ENCODE peak calls at places on chromosomes 4 and X, in four cellular contexts. Q is transverse colon, L is heart left ventricle, V is cardiac muscle cell. N is an unnamed sample.

GRCh38 chr4:104490770-104491395 is 3.8 kb downstream of the CXXC4 start:
- DNase-seq in L (peak; percentile 84), V (peak; percentile 93), Q (peak; percentile 74), N (peak; percentile 44)

GRCh38 chr4:17189322-17189721 is 290.9 kb upstream of the LDB2 start:
- DNase-seq in Q (no peak), V (no peak), L (no peak), N (no peak)

GRCh38 chr4:144666539-144667175 is 20.7 kb downstream of the HHIP start:
- DNase-seq in Q (no peak), L (no peak), V (no peak), N (no peak)

GRCh38 chrX:135484636-135485289 is 35.7 kb upstream of the INTS6L start:
- DNase-seq in L (no peak), V (peak; percentile 48), Q (no peak), N (no peak)

GRCh38 chr4:149426461-149426860 is 389.2 kb downstream of the IQCM start:
- DNase-seq in V (no peak), L (no peak), Q (no peak), N (no peak)

GRCh38 chrX:153966841-153967535 is 4.6 kb downstream of the HCFC1 start:
- DNase-seq in Q (no peak), L (peak; percentile 22), V (no peak), N (no peak)

GRCh38 chrX:150038977-150039599 is 100.8 kb upstream of the EOLA2 start:
- DNase-seq in L (no peak), Q (no peak), V (no peak), N (no peak)

GRCh38 chrX:5474282-5474681 is 754.4 kb downstream of the NLGN4X start:
- DNase-seq in V (no peak), Q (no peak), L (no peak), N (no peak)

GRCh38 chr4:14465498-14465897 is 536.8 kb upstream of the CPEB2 start:
- DNase-seq in Q (no peak), V (no peak), L (peak; percentile 33), N (no peak)

GRCh38 chrX:19544693-19545305 is 29.5 kb upstream of the MAP3K15 start:
- DNase-seq in L (no peak), V (peak; percentile 50), Q (peak; percentile 43), N (peak; percentile 24)

GRCh38 chr4:146932111-146932510 is 13.6 kb downstream of the TTC29 start:
- DNase-seq in L (no peak), Q (no peak), V (no peak), N (no peak)

GRCh38 chr4:152909901-152910300 is 26.2 kb upstream of the FHDC1 start:
- DNase-seq in Q (no peak), L (no peak), V (no peak), N (no peak)

GRCh38 chr4:44629280-44629866 is 22.1 kb downstream of the YIPF7 start:
- DNase-seq in L (no peak), Q (no peak), V (peak; percentile 71), N (peak; percentile 16)

GRCh38 chr4:83561381-83561780 is 25.5 kb downstream of the GPAT3 start:
- DNase-seq in V (no peak), Q (peak; percentile 13), L (peak; percentile 49), N (no peak)

GRCh38 chr4:85784348-85784747 is 309.4 kb downstream of the ARHGAP24 start:
- DNase-seq in V (no peak), L (no peak), Q (no peak), N (no peak)

GRCh38 chrX:67892391-67892790 is 348.6 kb downstream of the AR start:
- DNase-seq in V (no peak), L (no peak), Q (no peak), N (no peak)

GRCh38 chrX:2901367-2902036 is 27.6 kb downstream of the ARSD start:
- DNase-seq in V (no peak), L (no peak), Q (no peak), N (no peak)

GRCh38 chr4:27096142-27096824 is 235.6 kb downstream of the STIM2 start:
- DNase-seq in Q (no peak), L (no peak), V (no peak), N (no peak)

GRCh38 chr4:168432419-168433146 is 47.7 kb downstream of the DDX60L start:
- DNase-seq in V (no peak), L (no peak), Q (no peak), N (no peak)

GRCh38 chr4:168437192-168437938 is 42.9 kb downstream of the DDX60L start:
- DNase-seq in Q (no peak), V (no peak), L (no peak), N (no peak)

GRCh38 chr4:168434993-168435392 is 45.3 kb downstream of the DDX60L start:
- DNase-seq in Q (no peak), L (no peak), V (no peak), N (no peak)

GRCh38 chr4:168433576-168433975 is 46.7 kb downstream of the DDX60L start:
- DNase-seq in Q (no peak), L (no peak), V (no peak), N (no peak)
- H3K27ac ChIP-seq in Q (no peak overlapping the region), L (no peak overlapping the region), V (no peak overlapping the region), N (no peak overlapping the region)

GRCh38 chr4:173669460-173670179 is 139.6 kb upstream of the HAND2 start:
- DNase-seq in L (peak; percentile 42), V (peak; percentile 50), Q (no peak), N (no peak)
- H3K27ac ChIP-seq in L (peak overlapping the region; percentile 53), V (peak overlapping the region; percentile 64), Q (no peak overlapping the region), N (no peak overlapping the region)

DNA sequence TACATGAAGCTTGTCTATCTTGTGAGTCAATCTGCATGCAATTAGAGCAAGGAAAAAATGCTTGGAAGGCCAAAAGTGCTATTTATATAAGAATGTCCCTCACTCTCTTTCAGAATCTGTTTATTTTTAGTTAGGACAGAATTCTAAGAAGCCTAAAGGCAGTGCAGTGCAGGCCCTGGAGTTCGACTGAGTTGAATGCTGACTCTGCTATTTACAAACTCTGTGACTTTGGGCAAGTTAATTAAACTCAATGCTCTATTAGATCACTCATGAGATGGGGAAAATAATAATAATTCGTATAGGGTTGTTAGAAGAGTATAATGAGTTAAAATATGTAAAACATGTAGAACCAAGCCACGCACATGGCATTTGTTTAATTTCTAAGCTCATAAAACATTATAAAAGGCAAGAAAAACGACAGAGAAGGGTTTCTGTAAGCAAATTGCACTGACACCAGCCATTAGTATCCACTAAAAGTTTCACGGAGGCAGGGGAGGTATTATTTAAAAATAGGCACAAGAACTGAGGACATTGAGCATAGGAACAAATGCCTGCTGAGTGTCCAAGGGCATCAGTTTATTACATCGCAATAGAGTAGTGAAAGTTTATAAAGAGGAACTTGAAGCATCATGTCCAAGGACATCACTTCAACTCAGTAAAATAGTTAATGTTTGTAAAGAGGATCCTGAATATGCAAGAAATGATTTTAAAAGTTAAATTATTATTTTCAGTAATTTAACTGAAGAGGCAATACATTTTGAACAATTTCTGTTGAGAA is 115.0 kb upstream of the INPP4B start:
- DNase-seq in V (peak; percentile 18), Q (no peak), L (no peak), N (no peak)
- H3K27ac ChIP-seq in V (peak overlapping the region; percentile 58), Q (peak overlapping the region; percentile 45), L (no peak overlapping the region), N (no peak overlapping the region)

DNA sequence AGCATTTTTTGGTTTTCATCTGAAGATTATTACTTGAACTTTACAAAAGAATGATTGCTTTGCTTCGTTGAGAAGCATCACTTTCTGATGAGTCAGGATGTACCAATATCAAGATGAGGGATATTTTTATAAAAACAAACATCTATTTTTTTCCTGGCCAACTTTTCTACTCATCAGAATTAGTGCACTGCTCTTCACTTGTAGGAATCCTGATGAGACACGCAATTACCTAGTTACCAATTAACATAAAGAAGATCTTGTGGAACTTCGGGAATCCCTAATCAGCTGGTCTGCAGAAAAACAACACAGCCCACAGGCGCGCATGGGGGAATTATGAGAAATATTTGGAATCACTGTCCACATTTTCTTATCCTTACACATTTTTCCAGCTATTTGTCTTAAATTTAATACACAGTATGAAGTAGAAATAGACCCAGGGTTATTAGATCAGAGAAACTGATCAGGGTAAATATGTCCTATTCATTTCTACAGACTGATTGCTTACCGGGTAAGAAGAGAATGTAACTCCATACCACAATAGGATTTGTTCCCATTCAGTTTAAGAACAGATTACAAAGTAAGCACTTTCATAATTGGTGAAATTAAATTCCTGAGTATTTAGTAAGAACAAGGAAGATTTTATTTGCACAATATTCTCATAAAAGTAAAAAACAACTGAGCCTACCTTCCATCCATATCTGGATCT is 50.9 kb downstream of the MFAP3L start:
- DNase-seq in L (no peak), V (no peak), Q (no peak), N (no peak)
- H3K27ac ChIP-seq in L (no peak overlapping the region), V (no peak overlapping the region), Q (no peak overlapping the region), N (no peak overlapping the region)

DNA sequence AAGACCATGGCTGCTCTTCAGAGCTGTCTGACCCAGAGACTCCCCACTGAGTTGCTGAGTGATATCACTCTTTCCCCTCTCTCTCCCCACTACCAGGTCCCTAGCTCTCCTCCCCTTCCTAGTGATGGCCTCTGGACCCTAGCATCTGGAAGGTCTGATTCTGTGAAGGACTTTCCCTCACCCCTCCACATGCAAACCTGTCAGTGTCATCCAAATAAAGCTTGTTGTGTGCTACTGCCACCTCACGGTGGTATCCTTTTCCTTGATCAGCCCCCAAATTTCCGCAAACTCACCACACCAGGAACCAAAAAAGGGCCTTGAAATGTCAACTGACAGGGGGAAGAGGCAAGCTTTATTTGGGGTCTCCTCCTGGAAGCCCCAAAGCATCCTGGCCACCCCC is 500.2 kb downstream of the IDS start:
- DNase-seq in L (no peak), V (no peak), Q (no peak), N (no peak)
- H3K27ac ChIP-seq in L (no peak overlapping the region), V (no peak overlapping the region), Q (no peak overlapping the region), N (no peak overlapping the region)

N was measured in CD8-positive, alpha-beta T cell.